ENCODE peak calls at places on chromosomes 3 and 15, in five cellular contexts. One of them, this sample, is unnamed. For H3K36me3, the result is how much of the 10 kb centered on the place peaks cover.

GRCh38 chr3:39433642-39434041 is 27.1 kb downstream of the RPSA start:
- DNase-seq in HCT116: no peak
- DNase-seq in H1: no peak
- DNase-seq in astrocyte: peak
- DNase-seq in PC-9: no peak
- DNase-seq in this sample: no peak

GRCh38 chr15:40930430-40931299 is 1.5 kb downstream of the DLL4 start:
- DNase-seq in PC-9: no peak
- DNase-seq in astrocyte: peak
- DNase-seq in HCT116: peak
- DNase-seq in H1: no peak
- DNase-seq in this sample: no peak

GRCh38 chr3:108346301-108346989 is 50.1 kb downstream of the HHLA2 start:
- DNase-seq in astrocyte: peak
- DNase-seq in H1: no peak
- DNase-seq in PC-9: no peak
- DNase-seq in HCT116: no peak
- DNase-seq in this sample: no peak

GRCh38 chr3:31008986-31009385 is 114.5 kb upstream of the GADL1 start:
- DNase-seq in astrocyte: peak
- DNase-seq in H1: no peak
- DNase-seq in HCT116: no peak
- DNase-seq in PC-9: no peak
- DNase-seq in this sample: no peak

GRCh38 chr3:114447950-114448479 is 154.2 kb downstream of the TIGIT start:
- DNase-seq in astrocyte: no peak
- DNase-seq in HCT116: no peak
- DNase-seq in H1: no peak
- DNase-seq in PC-9: no peak
- DNase-seq in this sample: no peak

GRCh38 chr15:88888719-88889118 is 6.6 kb downstream of the HAPLN3 start:
- DNase-seq in astrocyte: no peak
- DNase-seq in H1: no peak
- DNase-seq in HCT116: no peak
- DNase-seq in PC-9: no peak
- DNase-seq in this sample: no peak

GRCh38 chr3:139758654-139759291 is 81.0 kb upstream of the NMNAT3 start:
- DNase-seq in HCT116: no peak
- DNase-seq in astrocyte: peak
- DNase-seq in H1: no peak
- DNase-seq in PC-9: no peak
- DNase-seq in this sample: no peak

GRCh38 chr3:179421500-179421899 is 29.8 kb downstream of the GNB4 start:
- DNase-seq in HCT116: no peak
- DNase-seq in astrocyte: no peak
- DNase-seq in H1: no peak
- DNase-seq in PC-9: no peak
- DNase-seq in this sample: no peak

GRCh38 chr15:72751751-72752455 is 31.7 kb downstream of the ADPGK start:
- DNase-seq in H1: no peak
- DNase-seq in HCT116: no peak
- DNase-seq in PC-9: no peak
- DNase-seq in astrocyte: peak
- DNase-seq in this sample: peak

GRCh38 chr3:71444028-71444860 is 139.3 kb downstream of the FOXP1 start:
- DNase-seq in PC-9: no peak
- DNase-seq in HCT116: no peak
- DNase-seq in astrocyte: peak
- DNase-seq in H1: no peak
- DNase-seq in this sample: no peak

GRCh38 chr3:151379083-151379734 is 5.3 kb downstream of the P2RY12 start:
- DNase-seq in HCT116: peak
- DNase-seq in PC-9: no peak
- DNase-seq in H1: no peak
- DNase-seq in astrocyte: no peak
- DNase-seq in this sample: no peak

GRCh38 chr3:196388946-196389345 is 43.3 kb downstream of the UBXN7 start:
- DNase-seq in astrocyte: peak
- DNase-seq in HCT116: no peak
- DNase-seq in H1: no peak
- DNase-seq in PC-9: no peak
- DNase-seq in this sample: no peak

GRCh38 chr3:52493232-52494017 is 1.7 kb upstream of the STAB1 start:
- DNase-seq in PC-9: no peak
- DNase-seq in HCT116: no peak
- DNase-seq in astrocyte: no peak
- DNase-seq in H1: no peak
- DNase-seq in this sample: no peak

GRCh38 chr3:12227833-12228232 is 61.0 kb upstream of the PPARG start:
- DNase-seq in HCT116: no peak
- DNase-seq in astrocyte: peak
- DNase-seq in PC-9: peak
- DNase-seq in H1: no peak
- DNase-seq in this sample: peak

GRCh38 chr3:159266779-159267178 is 464.9 kb downstream of the MFSD1 start:
- DNase-seq in HCT116: peak
- DNase-seq in H1: peak
- DNase-seq in astrocyte: no peak
- DNase-seq in PC-9: no peak
- DNase-seq in this sample: peak

GRCh38 chr3:129834580-129834979 is 58.9 kb downstream of the TMCC1 start:
- DNase-seq in astrocyte: no peak
- DNase-seq in PC-9: no peak
- DNase-seq in H1: no peak
- DNase-seq in HCT116: no peak
- DNase-seq in this sample: no peak

GRCh38 chr15:20353966-20354883 is 187.4 kb downstream of the GOLGA6L6 start:
- DNase-seq in PC-9: no peak
- DNase-seq in astrocyte: no peak
- DNase-seq in H1: no peak
- DNase-seq in HCT116: no peak
- DNase-seq in this sample: no peak

GRCh38 chr15:91926871-91927270 is 73.4 kb downstream of the SLCO3A1 start:
- DNase-seq in astrocyte: no peak
- DNase-seq in PC-9: no peak
- DNase-seq in HCT116: no peak
- DNase-seq in H1: no peak
- DNase-seq in this sample: no peak

GRCh38 chr15:58521293-58521991 is 89.7 kb downstream of the LIPC start:
- DNase-seq in H1: peak
- DNase-seq in astrocyte: peak
- DNase-seq in HCT116: peak
- DNase-seq in PC-9: peak
- DNase-seq in this sample: peak

GRCh38 chr3:156812521-156813335 is 13.4 kb upstream of the LEKR1 start:
- DNase-seq in HCT116: no peak
- DNase-seq in astrocyte: peak
- DNase-seq in H1: no peak
- DNase-seq in PC-9: peak
- DNase-seq in this sample: no peak

GRCh38 chr15:71716990-71717389 is 93.4 kb upstream of the NR2E3 start:
- DNase-seq in HCT116: no peak
- DNase-seq in H1: no peak
- DNase-seq in PC-9: no peak
- DNase-seq in astrocyte: peak
- DNase-seq in this sample: no peak

GRCh38 chr3:67349551-67350174 is 304.7 kb downstream of the SUCLG2 start:
- DNase-seq in astrocyte: peak
- DNase-seq in PC-9: no peak
- DNase-seq in H1: no peak
- DNase-seq in HCT116: no peak
- DNase-seq in this sample: no peak

GRCh38 chr15:64856429-64857145 is 14.9 kb downstream of the PLEKHO2 start:
- DNase-seq in H1: no peak
- DNase-seq in PC-9: no peak
- DNase-seq in HCT116: no peak
- DNase-seq in astrocyte: peak
- DNase-seq in this sample: no peak

GRCh38 chr3:140467104-140467577 is 210.7 kb upstream of the TRIM42 start:
- DNase-seq in H1: no peak
- DNase-seq in astrocyte: peak
- DNase-seq in HCT116: peak
- DNase-seq in PC-9: peak
- DNase-seq in this sample: no peak

GRCh38 chr15:84034831-84035753 is 200.5 kb upstream of the GOLGA6L4 start:
- DNase-seq in H1: no peak
- DNase-seq in HCT116: peak
- DNase-seq in astrocyte: peak
- DNase-seq in PC-9: no peak
- DNase-seq in this sample: no peak

GRCh38 chr15:91866971-91867372 is 13.5 kb downstream of the SLCO3A1 start:
- DNase-seq in PC-9: no peak
- DNase-seq in astrocyte: no peak
- DNase-seq in H1: no peak
- DNase-seq in HCT116: no peak
- DNase-seq in this sample: no peak

GRCh38 chr15:90660195-90660995 is 56.8 kb upstream of the BLM start:
- DNase-seq in astrocyte: peak
- DNase-seq in PC-9: peak
- DNase-seq in HCT116: no peak
- DNase-seq in H1: no peak
- DNase-seq in this sample: no peak

GRCh38 chr3:69313251-69313650 is 72.6 kb downstream of the FRMD4B start:
- DNase-seq in astrocyte: no peak
- DNase-seq in PC-9: no peak
- DNase-seq in HCT116: no peak
- DNase-seq in H1: no peak
- DNase-seq in this sample: no peak

GRCh38 chr3:19070325-19070724 is 78.0 kb upstream of the KCNH8 start:
- DNase-seq in astrocyte: peak
- DNase-seq in PC-9: no peak
- DNase-seq in HCT116: no peak
- DNase-seq in H1: no peak
- DNase-seq in this sample: no peak

GRCh38 chr3:60333710-60334109 is 917.5 kb downstream of the FHIT start:
- DNase-seq in HCT116: no peak
- DNase-seq in PC-9: no peak
- DNase-seq in H1: no peak
- DNase-seq in astrocyte: no peak
- DNase-seq in this sample: no peak

GRCh38 chr3:25191703-25192102 is 236.4 kb upstream of the RARB start:
- DNase-seq in HCT116: no peak
- DNase-seq in PC-9: no peak
- DNase-seq in H1: no peak
- DNase-seq in astrocyte: no peak
- DNase-seq in this sample: peak

GRCh38 chr15:78739996-78740903 is 71.0 kb downstream of the ADAMTS7 start:
- DNase-seq in PC-9: no peak
- DNase-seq in HCT116: peak
- DNase-seq in astrocyte: no peak
- DNase-seq in H1: no peak
- DNase-seq in this sample: no peak

GRCh38 chr15:77418341-77419049 is 1.4 kb downstream of the PEAK1 start:
- DNase-seq in HCT116: no peak
- DNase-seq in astrocyte: peak
- DNase-seq in H1: no peak
- DNase-seq in PC-9: no peak
- DNase-seq in this sample: no peak

GRCh38 chr3:133885241-133885711 is 10.4 kb downstream of the RAB6B start:
- DNase-seq in PC-9: no peak
- DNase-seq in astrocyte: no peak
- DNase-seq in H1: no peak
- DNase-seq in HCT116: no peak
- DNase-seq in this sample: no peak

GRCh38 chr15:96343529-96344072 is 13.1 kb downstream of the NR2F2 start:
- DNase-seq in HCT116: no peak
- DNase-seq in H1: no peak
- DNase-seq in astrocyte: no peak
- DNase-seq in PC-9: no peak
- DNase-seq in this sample: no peak

GRCh38 chr3:16487506-16488175 is 25.9 kb downstream of the RFTN1 start:
- DNase-seq in PC-9: no peak
- DNase-seq in H1: no peak
- DNase-seq in astrocyte: no peak
- DNase-seq in HCT116: no peak
- DNase-seq in this sample: no peak
- H3K36me3 ChIP-seq in PC-9: under half
- H3K36me3 ChIP-seq in H1: under half
- H3K36me3 ChIP-seq in astrocyte: under half
- H3K36me3 ChIP-seq in HCT116: under half
- H3K36me3 ChIP-seq in this sample: under half

GRCh38 chr3:153164009-153164550 is 2.1 kb downstream of the RAP2B start:
- DNase-seq in HCT116: no peak
- DNase-seq in H1: no peak
- DNase-seq in PC-9: no peak
- DNase-seq in astrocyte: no peak
- DNase-seq in this sample: no peak
- H3K27ac ChIP-seq in HCT116: no peak
- H3K27ac ChIP-seq in H1: no peak
- H3K27ac ChIP-seq in PC-9: peak
- H3K27ac ChIP-seq in astrocyte: peak
- H3K27ac ChIP-seq in this sample: no peak

DNA sequence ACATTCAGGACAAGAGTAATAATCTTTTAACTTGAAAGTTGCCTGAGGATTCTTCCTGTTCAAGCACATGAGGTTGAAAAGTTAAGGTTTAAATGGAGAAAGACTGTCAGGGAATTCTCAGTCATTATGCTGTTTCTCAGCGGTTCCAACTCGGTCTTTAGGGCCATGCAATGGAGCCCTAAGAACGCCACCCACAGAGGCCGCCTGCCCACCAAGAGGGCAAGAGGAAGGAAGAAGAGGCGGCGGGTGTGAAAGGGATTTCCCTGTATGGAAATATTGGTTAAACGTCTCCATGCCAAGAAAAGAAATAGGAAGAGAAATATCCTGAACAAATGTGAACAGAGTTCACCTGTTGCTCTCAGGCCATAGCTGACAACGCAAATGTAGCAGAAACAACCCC is 234.4 kb downstream of the OCA2 start:
- DNase-seq in H1: no peak
- DNase-seq in HCT116: no peak
- DNase-seq in PC-9: no peak
- DNase-seq in astrocyte: no peak
- DNase-seq in this sample: no peak
- TF ChIP-seq EZH2 in H1: no peak
- TF ChIP-seq EZH2 in HCT116: no peak
- TF ChIP-seq EZH2 in PC-9: no peak
- TF ChIP-seq EZH2 in astrocyte: no peak
- TF ChIP-seq EZH2 in this sample: no peak

GRCh38 chr15:66114863-66115425 is 138.6 kb downstream of the MEGF11 start:
- DNase-seq in PC-9: no peak
- DNase-seq in HCT116: no peak
- DNase-seq in H1: no peak
- DNase-seq in astrocyte: no peak
- DNase-seq in this sample: no peak

GRCh38 chr15:66110788-66111187 is 142.8 kb downstream of the MEGF11 start:
- DNase-seq in H1: no peak
- DNase-seq in HCT116: no peak
- DNase-seq in PC-9: no peak
- DNase-seq in astrocyte: no peak
- DNase-seq in this sample: no peak

GRCh38 chr15:66109826-66110225 is 143.7 kb downstream of the MEGF11 start:
- DNase-seq in PC-9: no peak
- DNase-seq in HCT116: no peak
- DNase-seq in astrocyte: no peak
- DNase-seq in H1: no peak
- DNase-seq in this sample: no peak

GRCh38 chr15:66115568-66116206 is 137.9 kb downstream of the MEGF11 start:
- DNase-seq in astrocyte: no peak
- DNase-seq in H1: no peak
- DNase-seq in HCT116: no peak
- DNase-seq in PC-9: no peak
- DNase-seq in this sample: no peak

GRCh38 chr15:66112388-66112787 is 141.2 kb downstream of the MEGF11 start:
- DNase-seq in H1: no peak
- DNase-seq in astrocyte: no peak
- DNase-seq in HCT116: no peak
- DNase-seq in PC-9: no peak
- DNase-seq in this sample: no peak
- H3K36me3 ChIP-seq in H1: under half
- H3K36me3 ChIP-seq in astrocyte: under half
- H3K36me3 ChIP-seq in HCT116: under half
- H3K36me3 ChIP-seq in PC-9: under half
- H3K36me3 ChIP-seq in this sample: under half

This sample was measured in SK-N-MC.